ENCODE peak calls at places on chromosomes 4 and X, in seven cellular contexts. N, R, L, G, T, U and I are unnamed samples.

GRCh38 chr4:136741468-136741867 is 790.8 kb downstream of the PCDH18 start:
- DNase-seq in U (no peak), G (no peak), R (no peak), T (no peak), N (no peak), L (no peak), I (no peak)

GRCh38 chr4:7978907-7979651 is 39.4 kb upstream of the AFAP1 start:
- DNase-seq in G (peak; percentile 74), T (no peak), N (no peak), L (no peak), U (no peak), R (no peak), I (no peak)

GRCh38 chrX:40543661-40544328 is 37.0 kb upstream of the ATP6AP2 start:
- DNase-seq in R (no peak), T (peak; percentile 20), G (no peak), N (peak; percentile 55), L (no peak), U (no peak), I (peak; percentile 13)

GRCh38 chr4:8540072-8540471 is 40.1 kb upstream of the GPR78 start:
- DNase-seq in T (peak; percentile 12), L (no peak), U (no peak), N (no peak), G (no peak), R (no peak), I (no peak)

GRCh38 chrX:115562492-115562872 is 1.5 kb downstream of the PLS3 start:
- DNase-seq in N (no peak), U (no peak), T (no peak), L (no peak), R (no peak), G (peak; percentile 46), I (no peak)

GRCh38 chrX:68801737-68802290 is 27.0 kb upstream of the EFNB1 start:
- DNase-seq in T (no peak), N (no peak), R (no peak), L (no peak), U (no peak), G (no peak), I (no peak)

GRCh38 chr4:76753814-76754213 is 144.1 kb downstream of the SOWAHB start:
- DNase-seq in G (no peak), U (peak; percentile 4), L (no peak), N (no peak), R (no peak), T (no peak), I (no peak)

GRCh38 chrX:68193234-68193633 is 240.1 kb downstream of the OPHN1 start:
- DNase-seq in L (no peak), N (no peak), G (no peak), U (no peak), R (no peak), T (no peak), I (no peak)

GRCh38 chrX:26925088-26925487 is 538.1 kb downstream of the PPP4R3C start:
- DNase-seq in U (no peak), L (no peak), G (no peak), N (no peak), R (no peak), T (no peak), I (no peak)

GRCh38 chrX:724256-724655 is 93.7 kb downstream of the SHOX start:
- DNase-seq in L (no peak), G (no peak), T (no peak), U (no peak), R (no peak), N (no peak), I (no peak)

GRCh38 chrX:106939566-106939965 is 19.4 kb downstream of the CLDN2 start:
- DNase-seq in U (no peak), L (no peak), R (no peak), N (no peak), G (no peak), T (no peak), I (no peak)

GRCh38 chr4:182346675-182347375 is 103.6 kb downstream of the TENM3 start:
- DNase-seq in T (no peak), N (no peak), U (no peak), G (no peak), L (no peak), R (no peak), I (no peak)

GRCh38 chr4:135371137-135371536 is 1169.5 kb upstream of the PABPC4L start:
- DNase-seq in L (no peak), N (no peak), U (no peak), R (no peak), G (peak; percentile 50), T (no peak), I (no peak)

GRCh38 chr4:132770776-132771175 is 378.3 kb upstream of the PCDH10 start:
- DNase-seq in G (no peak), R (no peak), N (no peak), T (no peak), L (no peak), U (no peak), I (no peak)

GRCh38 chr4:128560754-128561495 is 248.6 kb upstream of the JADE1 start:
- DNase-seq in T (no peak), N (no peak), U (no peak), G (no peak), R (no peak), L (no peak), I (no peak)

GRCh38 chr4:168183717-168184571 is 91.6 kb downstream of the ANXA10 start:
- DNase-seq in T (no peak), U (no peak), N (peak; percentile 54), G (no peak), L (peak; percentile 4), R (no peak), I (peak; percentile 24)

GRCh38 chr4:186932631-186933150 is 209.0 kb upstream of the FAT1 start:
- DNase-seq in U (no peak), R (no peak), N (no peak), L (peak; percentile 76), G (no peak), T (no peak), I (no peak)

GRCh38 chrX:115393271-115393670 is 103.8 kb downstream of the LUZP4 start:
- DNase-seq in T (no peak), R (no peak), U (no peak), L (peak; percentile 27), N (no peak), G (no peak), I (no peak)

GRCh38 chr4:183828125-183828524 is 77.0 kb upstream of the STOX2 start:
- DNase-seq in L (no peak), R (no peak), N (no peak), U (no peak), G (no peak), T (no peak), I (no peak)

GRCh38 chr4:185424905-185425599 is 712 bp downstream of the UFSP2 start:
- DNase-seq in G (no peak), N (peak; percentile 30), R (peak; percentile 3), T (peak; percentile 21), U (no peak), L (peak; percentile 7), I (no peak)

GRCh38 chrX:131792789-131793462 is 230.2 kb upstream of the STK26 start:
- DNase-seq in T (peak; percentile 81), R (peak; percentile 81), L (peak; percentile 88), N (no peak), G (no peak), U (peak; percentile 18), I (peak; percentile 92)

GRCh38 chr4:20311863-20312262 is 60.2 kb downstream of the SLIT2 start:
- DNase-seq in L (peak; percentile 57), T (no peak), U (no peak), G (no peak), R (no peak), N (no peak), I (no peak)

GRCh38 chr4:23733911-23734458 is 155.9 kb downstream of the PPARGC1A start:
- DNase-seq in N (no peak), L (no peak), R (no peak), U (no peak), G (no peak), T (no peak), I (no peak)

GRCh38 chr4:25427871-25428270 is 50.8 kb downstream of the ANAPC4 start:
- DNase-seq in U (no peak), R (no peak), N (no peak), T (no peak), L (no peak), G (no peak), I (no peak)

GRCh38 chr4:8772499-8773123 is 99.0 kb downstream of the HMX1 start:
- DNase-seq in N (no peak), U (no peak), T (no peak), R (no peak), L (no peak), G (no peak), I (no peak)

GRCh38 chr4:184347251-184348239 is 126.8 kb downstream of the IRF2 start:
- DNase-seq in U (no peak), G (peak; percentile 89), L (no peak), T (no peak), N (peak; percentile 40), R (no peak), I (no peak)

GRCh38 chr4:7734651-7735260 is 204.9 kb downstream of the AFAP1 start:
- DNase-seq in T (no peak), U (no peak), N (no peak), R (no peak), G (no peak), L (no peak), I (no peak)